ENCODE peak calls at places on chromosome 11, in seven cellular contexts. A is nucleus accumbens; W is NCI-H774; F is stimulated activated CD4-positive, alpha-beta T cell treated with anti-CD3 and anti-CD28 coated beads, Interleukin-2, amount 100 ng/mL, for 24 hours; C is effector CD8-positive, alpha-beta T cell; R is activated CD4-positive, alpha-beta T cell treated with anti-CD3 and anti-CD28 coated beads for 24 hours; P is activated T-helper 1 cell treated with anti-CD3 and anti-CD28 coated beads, Interleukin-2, amount 50 U/mL, for 16 hours. S is an unnamed sample.

GRCh38 chr11:46331653-46331984 is 15.6 kb upstream of the DGKZ start:
- DNase-seq in P (no peak), A (no peak), W (no peak), C (no peak), R (no peak), F (no peak), S (no peak)

GRCh38 chr11:106281455-106282173 is 204.2 kb downstream of the AASDHPPT start:
- DNase-seq in R (no peak), F (no peak), C (no peak), A (no peak), W (no peak), P (no peak), S (no peak)

GRCh38 chr11:61331636-61332035 is 1.3 kb downstream of the DDB1 start:
- DNase-seq in F (no peak), P (no peak), C (no peak), R (no peak), W (no peak), A (no peak), S (no peak)

GRCh38 chr11:8682219-8683114 is at the start of the genes RPL27A and TRIM66:
- DNase-seq in P (peak; percentile 99), A (peak; percentile 96), W (peak; percentile 93), F (peak; percentile 100), C (peak; percentile 99), R (peak; percentile 99), S (peak; percentile 99)

GRCh38 chr11:48150213-48150612 is 66.4 kb upstream of the OR4B1 start:
- DNase-seq in C (no peak), P (no peak), F (no peak), W (no peak), R (no peak), A (no peak), S (no peak)

GRCh38 chr11:125784678-125785077 is 3.2 kb upstream of the PATE3 start:
- DNase-seq in R (no peak), C (no peak), P (no peak), A (no peak), F (no peak), W (no peak), S (no peak)

GRCh38 chr11:121800704-121801516 is 315.1 kb downstream of the BLID start:
- DNase-seq in R (no peak), W (no peak), C (no peak), A (peak; percentile 13), F (no peak), P (no peak), S (no peak)

GRCh38 chr11:36164522-36165250 is 124.5 kb downstream of the COMMD9 start:
- DNase-seq in P (no peak), C (no peak), R (no peak), F (no peak), A (no peak), W (no peak), S (no peak)

GRCh38 chr11:66718320-66718971 is 10.6 kb downstream of the SPTBN2 start:
- DNase-seq in W (peak; percentile 19), R (no peak), C (no peak), A (no peak), P (no peak), F (no peak), S (no peak)

GRCh38 chr11:92211576-92212167 is 12.9 kb upstream of the FAT3 start:
- DNase-seq in W (no peak), C (no peak), P (no peak), F (no peak), A (peak; percentile 7), R (no peak), S (peak; percentile 30)

GRCh38 chr11:8100151-8100550 is 19.1 kb downstream of the TUB start:
- DNase-seq in R (no peak), W (no peak), A (no peak), P (no peak), F (no peak), C (no peak), S (no peak)

GRCh38 chr11:109862808-109863207 is 230.4 kb upstream of the ZC3H12C start:
- DNase-seq in W (no peak), A (no peak), P (no peak), F (no peak), R (no peak), C (no peak), S (no peak)

GRCh38 chr11:34669458-34669857 is 48.6 kb downstream of the EHF start:
- DNase-seq in A (no peak), C (no peak), P (no peak), W (no peak), F (no peak), R (no peak), S (no peak)

GRCh38 chr11:30917859-30918478 is 331.8 kb upstream of the MPPED2 start:
- DNase-seq in R (no peak), F (no peak), C (no peak), W (peak; percentile 42), P (no peak), A (peak; percentile 1), S (no peak)

S was measured in left ventricle myocardium superior.